ENCODE peak calls at places on chromosomes 3 and 15, in nine cellular contexts. X is iPS DF 19.7; B is T1000; S is T-helper 9 cell; G is activated CD4-positive, alpha-beta T cell treated with anti-CD3 and anti-CD28 coated beads for 24 hours; D is activated T-helper 1 cell treated with anti-CD3 and anti-CD28 coated beads, Interleukin-12 subunit alpha, Interleukin-12 subunit beta, Interleukin-2, Interleukin-4 antibody, amounts not matched to agents 30 ng/mL and 10 ng/mL and 1 ng/mL, durations not matched to agents 14 hours and 24 hours and 36 hours; I is renal cortical epithelial cell; Q is mammary epithelial cell; H is endothelial cell. O is an unnamed sample.

GRCh38 chr3:11624161-11624560 is 19.6 kb downstream of the VGLL4 start:
- DNase-seq in B (no peak), X (no peak), H (no peak), D (peak), G (peak), S (peak), Q (peak), I (no peak), O (no peak)

GRCh38 chr15:37093480-37094410 is 6.6 kb downstream of the MEIS2 start:
- DNase-seq in X (no peak), B (peak), I (no peak), D (no peak), Q (peak), G (no peak), H (no peak), S (no peak), O (peak)

GRCh38 chr3:124246949-124247348 is 255.0 kb upstream of the ROPN1 start:
- DNase-seq in G (no peak), D (no peak), Q (no peak), H (no peak), X (no peak), B (no peak), S (no peak), I (peak), O (peak)

GRCh38 chr3:53808496-53808895 is 37.7 kb downstream of the CHDH start:
- DNase-seq in G (no peak), X (no peak), I (no peak), S (no peak), Q (no peak), H (no peak), D (no peak), B (no peak), O (no peak)

GRCh38 chr3:46065294-46065705 is 38.0 kb upstream of the XCR1 start:
- DNase-seq in S (peak), G (peak), X (no peak), H (no peak), I (peak), Q (peak), B (peak), D (peak), O (peak)

GRCh38 chr15:37059051-37059450 is 41.3 kb downstream of the MEIS2 start:
- DNase-seq in X (no peak), G (no peak), D (no peak), B (no peak), I (peak), S (no peak), H (no peak), Q (peak), O (peak)

GRCh38 chr15:52351206-52351907 is 55.8 kb upstream of the MYO5C start:
- DNase-seq in G (no peak), D (no peak), H (no peak), I (no peak), Q (no peak), X (no peak), B (no peak), S (no peak), O (no peak)

GRCh38 chr15:96264351-96264798 is 66.1 kb upstream of the NR2F2 start:
- DNase-seq in S (no peak), H (no peak), D (no peak), G (no peak), I (peak), Q (peak), B (no peak), X (no peak), O (peak)

GRCh38 chr15:90836296-90836871 is 32.0 kb upstream of the FURIN start:
- DNase-seq in H (no peak), D (no peak), X (no peak), G (no peak), Q (no peak), I (peak), B (no peak), S (no peak), O (peak)

O was measured in MCF 10A.